ENCODE peak calls at places on chromosomes 1 and 21, in eight cellular contexts. One of them, this sample, is unnamed.

GRCh38 chr1:203039609-203040517 is 13.6 kb downstream of the PPFIA4 start:
- DNase-seq in cardiac muscle cell: peak; percentile 80
- DNase-seq in fibroblast of pulmonary artery: no peak
- DNase-seq in HEK293T: peak; percentile 69
- DNase-seq in mammary epithelial cell: peak; percentile 40
- DNase-seq in HCEC 1CT: no peak
- DNase-seq in activated CD8-positive, alpha-beta memory T cell treated with anti-CD3 and anti-CD28 coated beads for 48 hours: no peak
- DNase-seq in lower lobe of right lung: no peak
- DNase-seq in this sample: peak; percentile 82

GRCh38 chr1:68791800-68792199 is 294.9 kb upstream of the DEPDC1 start:
- DNase-seq in HCEC 1CT: no peak
- DNase-seq in mammary epithelial cell: no peak
- DNase-seq in lower lobe of right lung: no peak
- DNase-seq in activated CD8-positive, alpha-beta memory T cell treated with anti-CD3 and anti-CD28 coated beads for 48 hours: no peak
- DNase-seq in cardiac muscle cell: no peak
- DNase-seq in fibroblast of pulmonary artery: no peak
- DNase-seq in HEK293T: no peak
- DNase-seq in this sample: no peak

GRCh38 chr1:92168657-92169056 is 49.1 kb upstream of the C1orf146 start:
- DNase-seq in cardiac muscle cell: no peak
- DNase-seq in lower lobe of right lung: no peak
- DNase-seq in activated CD8-positive, alpha-beta memory T cell treated with anti-CD3 and anti-CD28 coated beads for 48 hours: no peak
- DNase-seq in fibroblast of pulmonary artery: no peak
- DNase-seq in HEK293T: peak; percentile 12
- DNase-seq in mammary epithelial cell: no peak
- DNase-seq in HCEC 1CT: no peak
- DNase-seq in this sample: no peak

GRCh38 chr1:200558866-200559459 is 61.6 kb downstream of the KIF14 start:
- DNase-seq in mammary epithelial cell: peak; percentile 35
- DNase-seq in fibroblast of pulmonary artery: peak; percentile 84
- DNase-seq in lower lobe of right lung: no peak
- DNase-seq in cardiac muscle cell: peak; percentile 56
- DNase-seq in activated CD8-positive, alpha-beta memory T cell treated with anti-CD3 and anti-CD28 coated beads for 48 hours: no peak
- DNase-seq in HEK293T: peak; percentile 50
- DNase-seq in HCEC 1CT: peak; percentile 55
- DNase-seq in this sample: peak; percentile 25

GRCh38 chr1:42952353-42953001 is 6.2 kb downstream of the SLC2A1 start:
- DNase-seq in fibroblast of pulmonary artery: no peak
- DNase-seq in activated CD8-positive, alpha-beta memory T cell treated with anti-CD3 and anti-CD28 coated beads for 48 hours: no peak
- DNase-seq in cardiac muscle cell: no peak
- DNase-seq in lower lobe of right lung: no peak
- DNase-seq in mammary epithelial cell: no peak
- DNase-seq in HEK293T: no peak
- DNase-seq in HCEC 1CT: no peak
- DNase-seq in this sample: no peak

GRCh38 chr21:15160136-15160535 is 95.3 kb upstream of the NRIP1 start:
- DNase-seq in fibroblast of pulmonary artery: no peak
- DNase-seq in HCEC 1CT: no peak
- DNase-seq in mammary epithelial cell: no peak
- DNase-seq in cardiac muscle cell: no peak
- DNase-seq in lower lobe of right lung: no peak
- DNase-seq in HEK293T: no peak
- DNase-seq in activated CD8-positive, alpha-beta memory T cell treated with anti-CD3 and anti-CD28 coated beads for 48 hours: no peak
- DNase-seq in this sample: no peak

GRCh38 chr1:231020816-231021215 is 19.2 kb downstream of the FAM89A start:
- DNase-seq in activated CD8-positive, alpha-beta memory T cell treated with anti-CD3 and anti-CD28 coated beads for 48 hours: no peak
- DNase-seq in HEK293T: no peak
- DNase-seq in HCEC 1CT: peak; percentile 83
- DNase-seq in cardiac muscle cell: no peak
- DNase-seq in mammary epithelial cell: no peak
- DNase-seq in fibroblast of pulmonary artery: no peak
- DNase-seq in lower lobe of right lung: no peak
- DNase-seq in this sample: no peak

GRCh38 chr1:171834831-171835230 is 6.5 kb upstream of the DNM3 start:
- DNase-seq in HEK293T: no peak
- DNase-seq in cardiac muscle cell: no peak
- DNase-seq in lower lobe of right lung: no peak
- DNase-seq in mammary epithelial cell: no peak
- DNase-seq in HCEC 1CT: no peak
- DNase-seq in activated CD8-positive, alpha-beta memory T cell treated with anti-CD3 and anti-CD28 coated beads for 48 hours: no peak
- DNase-seq in fibroblast of pulmonary artery: no peak
- DNase-seq in this sample: no peak

GRCh38 chr1:43769350-43769908 is 62.1 kb downstream of the ST3GAL3 start:
- DNase-seq in cardiac muscle cell: no peak
- DNase-seq in lower lobe of right lung: no peak
- DNase-seq in mammary epithelial cell: no peak
- DNase-seq in fibroblast of pulmonary artery: no peak
- DNase-seq in activated CD8-positive, alpha-beta memory T cell treated with anti-CD3 and anti-CD28 coated beads for 48 hours: no peak
- DNase-seq in HCEC 1CT: no peak
- DNase-seq in HEK293T: no peak
- DNase-seq in this sample: no peak

GRCh38 chr21:21286170-21286798 is 288.1 kb downstream of the NCAM2 start:
- DNase-seq in lower lobe of right lung: no peak
- DNase-seq in cardiac muscle cell: no peak
- DNase-seq in fibroblast of pulmonary artery: no peak
- DNase-seq in HCEC 1CT: no peak
- DNase-seq in HEK293T: no peak
- DNase-seq in mammary epithelial cell: no peak
- DNase-seq in activated CD8-positive, alpha-beta memory T cell treated with anti-CD3 and anti-CD28 coated beads for 48 hours: no peak
- DNase-seq in this sample: no peak

GRCh38 chr1:221164029-221164428 is 284.8 kb downstream of the HLX start:
- DNase-seq in fibroblast of pulmonary artery: peak; percentile 23
- DNase-seq in lower lobe of right lung: no peak
- DNase-seq in HEK293T: no peak
- DNase-seq in mammary epithelial cell: no peak
- DNase-seq in activated CD8-positive, alpha-beta memory T cell treated with anti-CD3 and anti-CD28 coated beads for 48 hours: no peak
- DNase-seq in cardiac muscle cell: no peak
- DNase-seq in HCEC 1CT: peak; percentile 56
- DNase-seq in this sample: no peak

GRCh38 chr1:2629627-2630497 is 3.0 kb downstream of the MMEL1 start:
- DNase-seq in HEK293T: no peak
- DNase-seq in fibroblast of pulmonary artery: no peak
- DNase-seq in lower lobe of right lung: no peak
- DNase-seq in activated CD8-positive, alpha-beta memory T cell treated with anti-CD3 and anti-CD28 coated beads for 48 hours: no peak
- DNase-seq in HCEC 1CT: no peak
- DNase-seq in mammary epithelial cell: no peak
- DNase-seq in cardiac muscle cell: no peak
- DNase-seq in this sample: no peak

This sample was measured in BE2C.